ENCODE peak calls at places on chromosomes 13 and 19, in five cellular contexts. V is hepatocyte, H is GM23338, S is H1, Q is keratinocyte. W is an unnamed sample.

GRCh38 chr13:106133025-106133424 is 402.4 kb downstream of the EFNB2 start:
- DNase-seq in H (no peak), V (no peak), Q (no peak), S (no peak), W (peak; percentile 48)

GRCh38 chr13:95754069-95754468 is 77.1 kb downstream of the DNAJC3 start:
- DNase-seq in Q (no peak), H (no peak), V (no peak), S (no peak), W (no peak)

GRCh38 chr13:39159393-39159792 is 121.1 kb downstream of the NHLRC3 start:
- DNase-seq in H (no peak), Q (no peak), S (no peak), V (no peak), W (peak; percentile 32)

GRCh38 chr13:32645854-32646253 is 59.6 kb downstream of the PDS5B start:
- DNase-seq in H (no peak), V (no peak), Q (no peak), S (no peak), W (no peak)

GRCh38 chr19:11887618-11888531 is at the start of gene ZNF69:
- DNase-seq in V (peak; percentile 94), S (peak; percentile 89), H (peak; percentile 98), Q (no peak), W (peak; percentile 55)

GRCh38 chr13:114128624-114129522 is 3.5 kb downstream of the RASA3 start:
- DNase-seq in H (no peak), V (no peak), Q (no peak), S (no peak), W (no peak)

GRCh38 chr13:29754486-29754806 is 96.0 kb downstream of the UBL3 start:
- DNase-seq in Q (no peak), H (peak; percentile 79), S (peak; percentile 49), V (no peak), W (no peak)

GRCh38 chr19:41872775-41873647 is 4.1 kb upstream of the CD79A start:
- DNase-seq in S (peak; percentile 92), H (peak; percentile 96), V (peak; percentile 88), Q (no peak), W (peak; percentile 77)

GRCh38 chr19:2602391-2603181 is 99.9 kb downstream of the GNG7 start:
- DNase-seq in Q (no peak), S (peak; percentile 80), H (peak; percentile 84), V (peak; percentile 89), W (peak; percentile 46)

GRCh38 chr13:50357586-50358118 is 342.4 kb downstream of the KCNRG start:
- DNase-seq in Q (no peak), V (peak; percentile 70), H (no peak), S (no peak), W (peak; percentile 61)

GRCh38 chr13:35512271-35512920 is 35.9 kb upstream of the MAB21L1 start:
- DNase-seq in V (peak; percentile 38), Q (no peak), H (no peak), S (no peak), W (peak; percentile 67)

GRCh38 chr19:13060233-13060963 is 42.3 kb downstream of the LYL1 start:
- DNase-seq in V (no peak), H (no peak), S (peak; percentile 56), Q (no peak), W (peak; percentile 50)

GRCh38 chr19:5070922-5071321 is 102.0 kb downstream of the KDM4B start:
- DNase-seq in S (no peak), V (no peak), Q (no peak), H (no peak), W (no peak)

GRCh38 chr13:60397693-60398437 is 845 bp downstream of the TDRD3 start:
- DNase-seq in S (no peak), V (peak; percentile 81), Q (no peak), H (peak; percentile 75), W (peak; percentile 60)

GRCh38 chr19:50167314-50167721 is 4.2 kb upstream of the IZUMO2 start:
- DNase-seq in H (peak; percentile 12), S (no peak), Q (no peak), V (no peak), W (no peak)

GRCh38 chr13:63337921-63338320 is 1922.3 kb upstream of the PCDH20 start:
- DNase-seq in V (no peak), H (no peak), Q (no peak), S (no peak), W (no peak)

GRCh38 chr13:36369268-36370107 is 23.3 kb upstream of the SPART start:
- DNase-seq in H (no peak), S (no peak), Q (no peak), V (no peak), W (no peak)

GRCh38 chr13:36490055-36490454 is 57.8 kb downstream of the CCNA1 start:
- DNase-seq in Q (no peak), V (no peak), S (no peak), H (no peak), W (no peak)

GRCh38 chr13:40608308-40608707 is 58.1 kb downstream of the FOXO1 start:
- DNase-seq in S (no peak), V (no peak), H (no peak), Q (no peak), W (no peak)
- H3K4me2 ChIP-seq in S (no peak overlapping the region), V (no peak overlapping the region), H (no peak overlapping the region), Q (no peak overlapping the region), W (no peak overlapping the region)

GRCh38 chr19:10835754-10836477 is at the start of gene TMED1:
- DNase-seq in V (peak; percentile 100), S (peak; percentile 100), H (peak; percentile 100), Q (peak; percentile 68), W (peak; percentile 99)
- TF ChIP-seq CTCF in V (peak; percentile 13), S (no peak), H (peak; percentile 25), Q (no peak), W (peak; percentile 31)

GRCh38 chr19:46495789-46496099 is at the start of gene PNMA8B:
- DNase-seq in V (peak; percentile 90), H (peak; percentile 98), S (peak; percentile 94), Q (no peak), W (peak; percentile 81)

GRCh38 chr19:46494936-46495788 is 505 bp downstream of the PNMA8B start:
- DNase-seq in V (no peak), H (peak; percentile 42), S (peak; percentile 62), Q (no peak), W (no peak)

GRCh38 chr19:46492841-46493235 is 2.8 kb downstream of the PNMA8B start:
- DNase-seq in V (no peak), Q (no peak), H (peak; percentile 55), S (no peak), W (no peak)

GRCh38 chr19:46493236-46494114 is 2.2 kb downstream of the PNMA8B start:
- DNase-seq in V (no peak), H (peak; percentile 77), S (peak; percentile 74), Q (no peak), W (no peak)

DNA sequence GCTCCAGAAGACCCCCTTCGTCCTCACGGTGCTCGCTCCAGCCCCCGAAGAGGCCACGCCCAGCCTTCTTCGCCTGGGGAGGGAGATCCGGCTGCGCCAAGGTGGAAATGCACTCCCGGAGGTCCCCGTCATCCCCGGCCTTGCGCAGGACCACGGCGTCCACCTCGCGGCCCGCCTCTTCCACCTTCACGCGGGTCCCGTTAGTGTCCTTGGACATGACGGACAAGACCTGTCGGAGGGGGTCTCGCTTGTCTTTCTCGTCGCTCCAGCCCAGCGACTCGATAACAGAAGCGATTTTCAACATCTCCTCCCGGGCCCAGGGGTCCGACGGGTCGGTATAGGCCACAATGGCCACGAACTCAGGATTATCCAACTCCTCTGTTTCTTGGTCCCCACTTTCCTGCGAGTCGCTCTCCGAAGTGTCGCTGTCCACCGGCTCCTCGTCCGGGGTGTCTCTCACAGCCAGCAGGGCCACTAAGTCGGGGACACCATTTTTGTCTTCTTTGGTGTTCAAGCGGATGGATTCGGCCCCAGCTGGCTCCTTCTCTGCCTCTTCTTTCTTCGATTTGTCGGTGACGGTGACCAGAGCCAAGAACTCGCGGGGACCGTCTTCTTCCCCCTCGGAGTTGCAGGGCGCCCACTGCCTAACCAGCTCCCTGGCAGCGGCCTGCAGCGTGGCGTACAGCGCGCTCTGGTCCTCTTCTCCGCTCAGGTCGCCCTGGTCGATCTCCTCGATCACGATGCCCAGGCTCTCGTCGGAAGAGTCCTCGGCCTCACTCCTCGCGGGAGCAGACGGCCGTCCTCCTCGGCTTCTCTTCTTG is 1.3 kb downstream of the PNMA8B start:
- DNase-seq in H (peak; percentile 45), V (no peak), Q (no peak), S (no peak), W (no peak)
- TF ChIP-seq EZH2 in H (peak; percentile 68), V (no peak), Q (no peak), S (peak; percentile 65), W (no peak)

GRCh38 chr13:80337011-80337688 is 3.8 kb downstream of the SPRY2 start:
- DNase-seq in H (no peak), Q (no peak), V (peak; percentile 20), S (no peak), W (peak; percentile 51)
- H3K4me2 ChIP-seq in H (peak overlapping the region; percentile 89), Q (peak overlapping the region; percentile 73), V (peak overlapping the region; percentile 80), S (peak overlapping the region; percentile 70), W (peak overlapping the region; percentile 82)

DNA sequence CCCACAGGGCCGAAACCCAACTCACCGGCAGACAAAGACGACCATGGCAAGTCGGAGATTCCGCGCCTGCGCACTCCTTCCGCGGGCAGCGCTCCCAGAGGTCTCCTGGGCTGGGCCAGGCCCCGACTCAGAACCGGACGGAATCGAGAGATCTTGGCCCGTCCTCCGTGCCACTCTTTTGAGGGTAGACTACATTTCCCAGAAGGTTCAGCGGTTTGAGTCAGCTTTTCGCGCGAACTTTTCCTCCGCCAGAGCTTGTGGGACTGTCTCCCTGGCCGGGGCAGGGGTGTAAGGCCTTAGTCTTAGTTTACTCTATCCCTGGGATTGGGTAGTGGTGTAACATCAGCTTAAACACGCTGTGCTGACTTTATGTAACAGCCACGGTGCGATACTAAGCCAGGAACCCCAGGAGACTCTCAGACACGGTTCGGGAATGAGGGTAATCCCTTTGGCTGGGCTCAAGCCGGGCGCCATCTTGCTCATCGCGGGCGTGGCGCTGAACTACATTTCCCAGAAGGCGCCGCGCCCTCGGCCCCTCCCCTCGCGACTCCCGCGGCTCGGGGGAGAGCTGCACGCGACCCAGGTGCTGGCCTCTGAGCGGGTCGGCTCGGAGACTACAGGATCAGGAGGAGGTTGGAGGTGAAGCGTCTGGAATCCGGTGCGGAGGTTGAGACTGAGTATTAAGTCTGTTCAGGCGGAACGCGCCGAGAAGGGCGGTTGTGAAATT is at the start of gene ZNF260:
- DNase-seq in V (peak; percentile 98), H (peak; percentile 99), Q (peak; percentile 78), S (peak; percentile 96), W (peak; percentile 96)
- TF ChIP-seq CTCF in V (no peak), H (no peak), Q (no peak), S (no peak), W (no peak)